ENCODE peak calls at places on chromosomes 3 and 15, in six cellular contexts. K, I, W, C, F and L are unnamed samples.

GRCh38 chr15:93073465-93073952 is 15.5 kb downstream of the RGMA start:
- DNase-seq in K (no peak), I (no peak), W (no peak), C (no peak), F (no peak), L (no peak)

GRCh38 chr3:28912120-28912885 is 368.6 kb upstream of the RBMS3 start:
- DNase-seq in K (no peak), I (no peak), W (no peak), C (no peak), F (no peak), L (no peak)

GRCh38 chr3:194572131-194572789 is 61.0 kb downstream of the TMEM44 start:
- DNase-seq in K (peak; percentile 57), I (peak; percentile 88), W (no peak), C (peak; percentile 60), F (peak; percentile 54), L (peak; percentile 25)

GRCh38 chr15:101277038-101277822 is at the start of gene SELENOS:
- DNase-seq in K (peak; percentile 89), I (peak; percentile 95), W (peak; percentile 90), C (peak; percentile 75), F (peak; percentile 98), L (peak; percentile 96)

GRCh38 chr3:120894285-120894684 is 13.7 kb upstream of the STXBP5L start:
- DNase-seq in K (no peak), I (no peak), W (no peak), C (no peak), F (no peak), L (peak; percentile 48)

GRCh38 chr15:83380682-83381081 is 66.5 kb upstream of the SH3GL3 start:
- DNase-seq in K (peak; percentile 71), I (peak; percentile 31), W (peak; percentile 24), C (no peak), F (peak; percentile 79), L (peak; percentile 21)

GRCh38 chr3:184679056-184679502 is 32.8 kb downstream of the MAGEF1 start:
- DNase-seq in K (no peak), I (peak; percentile 34), W (no peak), C (no peak), F (no peak), L (no peak)

GRCh38 chr15:56683925-56684324 is 49.4 kb downstream of the ZNF280D start:
- DNase-seq in K (no peak), I (no peak), W (no peak), C (no peak), F (no peak), L (no peak)

GRCh38 chr15:25860885-25861866 is 2.0 kb downstream of the ATP10A start:
- DNase-seq in K (no peak), I (no peak), W (no peak), C (no peak), F (no peak), L (no peak)